ENCODE peak calls at places on chromosome 1, in seven cellular contexts. Y is foreskin melanocyte; O is activated naive CD4-positive, alpha-beta T cell; P is psoas muscle; K is T-cell; S is MM.1S; L is posterior cingulate gyrus. M is an unnamed sample.

GRCh38 chr1:247336390-247336789 is 4.7 kb upstream of the ZNF496 start:
- DNase-seq in Y (no peak), O (no peak), P (no peak), K (no peak), S (no peak), L (no peak), M (no peak)

GRCh38 chr1:62355095-62355494 is 35.9 kb upstream of the KANK4 start:
- DNase-seq in Y (no peak), O (no peak), P (peak), K (no peak), S (no peak), L (no peak), M (no peak)

GRCh38 chr1:171172471-171172870 is 12.6 kb upstream of the FMO2 start:
- DNase-seq in Y (no peak), O (no peak), P (no peak), K (no peak), S (no peak), L (no peak), M (no peak)

GRCh38 chr1:95321516-95321915 is 87.5 kb downstream of the RWDD3 start:
- DNase-seq in Y (peak), O (no peak), P (no peak), K (no peak), S (no peak), L (no peak), M (no peak)

GRCh38 chr1:84159533-84160240 is 15.6 kb downstream of the PRKACB start:
- DNase-seq in Y (no peak), O (no peak), P (no peak), K (no peak), S (no peak), L (no peak), M (no peak)

GRCh38 chr1:36369472-36369871 is 16.3 kb downstream of the STK40 start:
- DNase-seq in Y (no peak), O (no peak), P (no peak), K (no peak), S (no peak), L (no peak), M (peak)

GRCh38 chr1:41404308-41404755 is 43.1 kb downstream of the FOXO6 start:
- DNase-seq in Y (no peak), O (no peak), P (no peak), K (no peak), S (no peak), L (peak), M (peak)

GRCh38 chr1:44609412-44609767 is 64.9 kb downstream of the TMEM53 start:
- DNase-seq in Y (no peak), O (peak), P (peak), K (no peak), S (no peak), L (no peak), M (peak)

GRCh38 chr1:109613396-109614147 is 5.8 kb downstream of the GNAT2 start:
- DNase-seq in Y (no peak), O (no peak), P (no peak), K (no peak), S (no peak), L (no peak), M (peak)